ENCODE peak calls at places on chromosomes 7 and 10, in nine cellular contexts. H is tibial nerve, S is endodermal cell, M is NB4, F is GM12865, D is Peyer's patch, L is BJ, I is HFF-Myc, N is brain microvascular endothelial cell. B is an unnamed sample.

GRCh38 chr10:49408437-49409306 is 12.8 kb upstream of the DRGX start:
- DNase-seq in N (no peak), D (no peak), M (peak), F (peak), H (no peak), S (peak), I (no peak), L (no peak), B (no peak)

GRCh38 chr10:110918269-110918632 is 729 bp downstream of the BBIP1 start:
- DNase-seq in L (peak), M (no peak), D (no peak), N (peak), I (peak), F (no peak), H (peak), S (peak), B (peak)

GRCh38 chr7:44281811-44282600 is 43.4 kb downstream of the CAMK2B start:
- DNase-seq in M (no peak), L (no peak), I (no peak), D (peak), S (peak), N (no peak), F (no peak), H (peak), B (no peak)

GRCh38 chr10:111475720-111476119 is 398.9 kb downstream of the ADRA2A start:
- DNase-seq in S (no peak), M (no peak), F (no peak), L (peak), N (no peak), I (no peak), D (no peak), H (no peak), B (no peak)

GRCh38 chr7:40570218-40570617 is 435.4 kb downstream of the SUGCT start:
- DNase-seq in S (peak), F (no peak), M (no peak), D (no peak), I (no peak), N (peak), H (no peak), L (no peak), B (no peak)

GRCh38 chr7:50633414-50633710 is 68.2 kb upstream of the DDC start:
- DNase-seq in D (no peak), H (no peak), M (peak), I (no peak), L (no peak), F (no peak), S (no peak), N (no peak), B (no peak)

GRCh38 chr7:127578711-127579275 is 6.6 kb downstream of the GCC1 start:
- DNase-seq in S (no peak), I (no peak), M (no peak), L (no peak), D (no peak), F (no peak), H (no peak), N (no peak), B (no peak)

GRCh38 chr10:43698156-43698555 is 49.5 kb upstream of the ZNF32 start:
- DNase-seq in F (no peak), N (no peak), D (no peak), M (no peak), S (no peak), I (no peak), L (no peak), H (no peak), B (no peak)

GRCh38 chr7:100034871-100035510 is 14.6 kb upstream of the ZSCAN21 start:
- DNase-seq in F (no peak), N (peak), D (no peak), M (no peak), H (no peak), S (no peak), L (no peak), I (no peak), B (peak)

GRCh38 chr7:94561841-94562514 is 52.4 kb downstream of the CASD1 start:
- DNase-seq in D (no peak), N (no peak), I (no peak), F (no peak), H (no peak), L (peak), M (no peak), S (no peak), B (no peak)

GRCh38 chr10:115483294-115483693 is 390.1 kb downstream of the ATRNL1 start:
- DNase-seq in S (no peak), D (no peak), L (no peak), F (no peak), N (no peak), M (no peak), I (no peak), H (no peak), B (no peak)

GRCh38 chr7:23256731-23257130 is 10.2 kb downstream of the GPNMB start:
- DNase-seq in I (no peak), F (no peak), M (no peak), N (no peak), H (no peak), D (no peak), S (no peak), L (no peak), B (no peak)

GRCh38 chr7:101402081-101402779 is 39.6 kb downstream of the COL26A1 start:
- DNase-seq in N (peak), S (peak), F (no peak), D (no peak), H (no peak), M (no peak), L (peak), I (peak), B (peak)

GRCh38 chr7:74380720-74381119 is 73.0 kb upstream of the GTF2IRD1 start:
- DNase-seq in F (no peak), N (no peak), M (peak), S (peak), I (no peak), H (no peak), D (no peak), L (no peak), B (no peak)

GRCh38 chr7:55657654-55658053 is 85.4 kb upstream of the VOPP1 start:
- DNase-seq in N (no peak), H (no peak), D (no peak), M (peak), F (peak), L (no peak), I (no peak), S (peak), B (no peak)

GRCh38 chr10:95755511-95756004 is 405 bp upstream of the ENTPD1 start:
- DNase-seq in H (no peak), D (no peak), I (no peak), N (no peak), L (no peak), F (peak), M (peak), S (peak), B (no peak)

GRCh38 chr7:142838461-142839213 is 16.2 kb upstream of the EPHB6 start:
- DNase-seq in S (no peak), D (no peak), I (no peak), H (no peak), M (no peak), L (no peak), F (no peak), N (no peak), B (no peak)

GRCh38 chr10:1671366-1672000 is 65.8 kb downstream of the ADARB2 start:
- DNase-seq in M (no peak), L (no peak), D (no peak), F (no peak), H (no peak), N (no peak), I (no peak), S (no peak), B (no peak)

GRCh38 chr7:12303507-12303906 is 92.4 kb downstream of the TMEM106B start:
- DNase-seq in H (no peak), N (no peak), S (no peak), L (no peak), D (no peak), M (no peak), F (no peak), I (no peak), B (no peak)

GRCh38 chr10:29142516-29143314 is 146.2 kb upstream of the LYZL1 start:
- DNase-seq in D (no peak), I (no peak), L (no peak), N (no peak), H (no peak), F (no peak), S (peak), M (no peak), B (no peak)

GRCh38 chr7:47461161-47461560 is 120.8 kb downstream of the TNS3 start:
- DNase-seq in S (no peak), M (no peak), H (no peak), L (no peak), N (peak), I (no peak), F (no peak), D (no peak), B (no peak)

GRCh38 chr10:44962870-44963738 is 3.5 kb downstream of the RASSF4 start:
- DNase-seq in F (peak), I (no peak), L (no peak), N (no peak), S (peak), D (peak), M (peak), H (no peak), B (no peak)

GRCh38 chr7:32257632-32258031 is 187.4 kb upstream of the PDE1C start:
- DNase-seq in H (no peak), L (no peak), F (no peak), S (no peak), D (no peak), M (no peak), I (no peak), N (no peak), B (no peak)

GRCh38 chr7:128774921-128775320 is 673 bp downstream of the OPN1SW start:
- DNase-seq in F (no peak), M (no peak), S (no peak), H (no peak), I (no peak), L (no peak), D (no peak), N (no peak), B (no peak)

GRCh38 chr7:105016083-105017075 is 2.4 kb downstream of the KMT2E start:
- DNase-seq in F (no peak), I (no peak), L (no peak), S (no peak), D (no peak), H (no peak), M (no peak), N (no peak), B (no peak)

GRCh38 chr7:40887099-40887498 is 752.3 kb downstream of the SUGCT start:
- DNase-seq in F (no peak), L (no peak), D (no peak), H (no peak), M (no peak), I (no peak), S (no peak), N (peak), B (no peak)

GRCh38 chr10:31761156-31761555 is 167.5 kb downstream of the ARHGAP12 start:
- DNase-seq in D (no peak), F (no peak), N (no peak), I (no peak), H (no peak), L (no peak), M (no peak), S (no peak), B (peak)

GRCh38 chr7:50456371-50457123 is 6.4 kb upstream of the FIGNL1 start:
- DNase-seq in M (no peak), H (no peak), N (no peak), D (no peak), L (no peak), I (no peak), F (no peak), S (no peak), B (no peak)

GRCh38 chr10:71484352-71484751 is 87.6 kb downstream of the CDH23 start:
- DNase-seq in M (no peak), L (no peak), N (no peak), S (no peak), D (no peak), I (no peak), H (no peak), F (no peak), B (no peak)

GRCh38 chr7:142523821-142524460 is 225.3 kb upstream of the PRSS1 start:
- DNase-seq in D (no peak), N (no peak), I (no peak), S (no peak), H (no peak), L (no peak), M (no peak), F (no peak), B (no peak)

GRCh38 chr7:145916776-145917175 is 199.8 kb upstream of the CNTNAP2 start:
- DNase-seq in M (no peak), D (no peak), L (no peak), N (no peak), I (no peak), F (no peak), S (no peak), H (no peak), B (no peak)

GRCh38 chr7:23291957-23292560 is 7.1 kb upstream of the MALSU1 start:
- DNase-seq in F (no peak), N (no peak), I (no peak), D (no peak), L (no peak), M (no peak), S (peak), H (no peak), B (no peak)

GRCh38 chr7:28065308-28065707 is 115.3 kb downstream of the JAZF1 start:
- DNase-seq in D (no peak), S (no peak), M (peak), L (peak), N (no peak), F (no peak), H (no peak), I (no peak), B (peak)

GRCh38 chr10:91420868-91421267 is 10.7 kb downstream of the HECTD2 start:
- DNase-seq in N (peak), M (peak), I (no peak), S (no peak), H (no peak), D (no peak), F (no peak), L (no peak), B (no peak)

GRCh38 chr7:130436253-130436652 is 4.6 kb downstream of the CEP41 start:
- DNase-seq in H (no peak), D (no peak), F (no peak), N (no peak), M (no peak), S (no peak), I (no peak), L (no peak), B (no peak)

GRCh38 chr7:130441408-130441854 is 615 bp upstream of the CEP41 start:
- DNase-seq in L (no peak), I (no peak), M (peak), N (no peak), F (peak), D (no peak), H (no peak), S (peak), B (no peak)

GRCh38 chr7:130445008-130445407 is 4.2 kb upstream of the CEP41 start:
- DNase-seq in H (no peak), S (no peak), N (no peak), M (no peak), L (no peak), I (no peak), F (no peak), D (no peak), B (no peak)

GRCh38 chr7:130444230-130444629 is 3.4 kb upstream of the CEP41 start:
- DNase-seq in F (no peak), S (no peak), L (no peak), H (no peak), D (no peak), N (no peak), M (no peak), I (no peak), B (peak)

DNA sequence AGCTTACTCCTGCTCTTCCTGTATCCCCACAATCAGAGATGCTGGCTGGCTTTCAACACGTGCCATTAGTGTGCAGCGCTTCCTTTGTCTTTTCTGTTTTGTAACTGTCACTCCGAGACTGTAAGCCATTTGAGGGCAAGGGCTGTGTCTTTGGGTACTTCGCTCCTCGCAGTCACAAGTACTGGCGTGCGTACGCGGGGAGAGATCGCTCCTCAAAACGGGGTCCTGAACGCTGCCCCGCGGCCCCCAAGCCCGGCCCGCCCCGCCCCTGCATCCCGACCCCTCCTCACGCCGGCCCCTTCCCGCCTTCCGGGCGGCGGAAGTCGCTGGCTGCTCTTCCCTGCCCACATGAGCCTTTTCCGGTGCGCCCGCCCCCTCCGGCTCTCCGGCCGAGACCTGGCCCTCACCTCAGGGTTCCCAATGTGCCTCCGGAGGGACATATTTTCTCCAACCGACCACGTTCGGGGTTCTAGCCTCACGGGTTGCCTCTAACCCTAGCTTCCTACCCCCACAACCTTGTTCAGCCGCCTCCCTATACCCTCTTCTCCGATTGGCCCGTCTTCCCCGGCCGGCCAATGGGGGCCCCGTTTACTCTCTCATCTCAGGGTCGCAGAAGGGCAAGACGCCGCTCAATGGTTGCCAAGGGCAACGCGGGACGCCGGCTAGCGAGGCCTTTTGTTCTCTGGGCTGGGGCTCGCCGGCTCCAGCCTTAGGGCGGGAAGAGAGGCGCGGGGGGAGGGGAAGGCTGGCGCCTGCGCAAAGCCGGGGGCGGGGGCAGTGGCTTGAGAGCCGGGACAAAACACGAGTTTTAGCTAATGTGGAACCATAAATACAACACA is at the start of gene CEP41:
- DNase-seq in M (peak), D (peak), H (peak), F (peak), N (peak), I (peak), S (peak), L (peak), B (peak)
- TF ChIP-seq CTCF in M (no peak), D (no peak), H (peak), F (no peak), N (no peak), I (no peak), S (no peak), L (no peak), B (no peak)

GRCh38 chr7:131011437-131011752 is 277.4 kb upstream of the KLF14 start:
- DNase-seq in L (no peak), S (peak), N (no peak), F (peak), I (no peak), D (no peak), H (no peak), M (no peak), B (no peak)

GRCh38 chr7:131010714-131011436 is 276.9 kb upstream of the KLF14 start:
- DNase-seq in I (no peak), N (no peak), L (no peak), S (no peak), D (no peak), M (peak), F (peak), H (no peak), B (no peak)

GRCh38 chr7:131011976-131012375 is 278.0 kb upstream of the KLF14 start:
- DNase-seq in H (no peak), S (peak), L (no peak), F (no peak), I (peak), M (peak), N (peak), D (no peak), B (peak)

GRCh38 chr7:131013716-131014115 is 279.7 kb upstream of the KLF14 start:
- DNase-seq in D (no peak), L (no peak), F (no peak), N (no peak), M (no peak), H (no peak), S (peak), I (no peak), B (no peak)

DNA sequence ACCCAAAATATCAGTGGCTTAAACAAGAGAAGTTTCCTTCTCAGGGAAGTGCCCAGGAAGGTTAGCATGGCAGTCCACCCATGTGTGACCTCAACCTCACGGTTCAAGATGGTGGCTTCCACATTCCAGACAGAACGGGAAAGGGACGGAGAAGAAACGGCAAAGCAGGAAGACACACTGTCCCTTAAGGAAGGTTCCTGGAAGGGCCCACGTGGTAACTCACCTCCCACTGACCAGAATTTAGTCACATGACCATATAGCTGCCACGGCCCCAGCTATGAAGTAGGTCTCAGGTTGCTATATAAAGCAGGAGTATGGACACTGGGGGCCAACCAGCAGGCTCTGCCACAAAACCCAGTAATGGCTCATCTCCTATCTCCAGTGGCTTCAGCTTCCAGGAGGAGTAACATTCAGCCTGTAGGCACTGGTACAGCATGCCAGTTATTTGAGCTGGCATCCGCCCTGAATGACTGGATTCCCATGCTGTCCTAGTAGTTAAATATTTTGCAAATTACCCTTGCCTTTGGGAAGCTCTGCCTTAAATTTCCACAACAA is 278.5 kb upstream of the KLF14 start:
- DNase-seq in I (no peak), D (no peak), M (no peak), L (no peak), H (no peak), N (no peak), F (no peak), S (peak), B (no peak)
- H3K4me3 ChIP-seq in I (no peak), D (no peak), M (no peak), L (no peak), H (no peak), N (no peak), F (no peak), S (no peak), B (no peak)

DNA sequence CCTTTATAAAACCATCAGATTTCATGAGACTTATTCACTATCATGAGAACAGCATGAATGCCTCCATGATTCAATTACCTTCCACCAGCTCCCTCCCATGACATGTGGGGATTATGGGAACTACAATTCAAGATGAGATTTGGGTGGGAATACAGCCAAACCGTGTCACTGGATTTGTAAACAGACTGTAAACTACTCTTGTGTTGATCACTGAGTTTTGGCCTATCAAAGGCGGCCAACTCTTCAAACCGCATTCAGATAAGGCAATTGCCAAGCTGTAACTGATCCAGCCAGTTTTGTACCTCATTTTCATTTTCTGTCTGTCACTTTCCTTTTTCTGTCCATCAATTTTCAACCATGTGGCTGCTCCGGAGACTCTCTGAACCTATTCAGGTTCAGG is 27.2 kb upstream of the PAPSS2 start:
- DNase-seq in F (no peak), D (no peak), N (no peak), H (no peak), M (no peak), L (no peak), I (no peak), S (no peak), B (no peak)
- TF ChIP-seq CTCF in F (no peak), D (no peak), N (no peak), H (no peak), M (no peak), L (no peak), I (no peak), S (no peak), B (no peak)

DNA sequence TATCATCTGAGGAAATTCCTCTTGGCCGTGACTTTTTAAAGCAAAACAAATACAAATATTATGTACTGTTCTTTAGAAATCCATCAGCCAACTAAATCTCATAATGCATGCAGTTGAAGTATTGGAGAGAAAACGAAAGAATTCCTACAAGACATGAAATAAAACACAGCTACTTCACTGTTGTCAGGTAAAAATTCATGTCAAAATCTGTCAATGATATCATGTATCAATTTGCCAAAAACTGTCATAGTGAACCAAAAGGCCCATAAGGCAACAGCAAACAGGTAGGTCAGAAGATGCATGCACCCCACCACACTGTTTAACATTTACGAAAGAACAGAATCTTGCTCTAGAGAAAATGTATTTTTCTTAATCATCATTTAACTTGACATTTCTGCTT is 2.3 kb downstream of the GPR22 start:
- DNase-seq in M (no peak), H (no peak), N (no peak), I (no peak), L (no peak), F (no peak), S (no peak), D (no peak), B (no peak)
- H3K4me3 ChIP-seq in M (no peak), H (no peak), N (no peak), I (no peak), L (no peak), F (no peak), S (no peak), D (no peak), B (no peak)